ENCODE peak calls at places on chromosome 2, in five cellular contexts. One of them, this sample, is unnamed. For H3K36me3 and H3K4me1, the result is how much of the 10 kb centered on the place peaks cover.

GRCh38 chr2:158460632-158461297 is 4.0 kb downstream of the PKP4 start:
- DNase-seq in pancreas: no peak
- DNase-seq in endodermal cell: no peak
- DNase-seq in Peyer's patch: no peak
- DNase-seq in upper lobe of right lung: no peak
- DNase-seq in this sample: no peak

GRCh38 chr2:160574472-160575140 is 81.0 kb upstream of the RBMS1 start:
- DNase-seq in upper lobe of right lung: no peak
- DNase-seq in endodermal cell: no peak
- DNase-seq in pancreas: no peak
- DNase-seq in Peyer's patch: no peak
- DNase-seq in this sample: no peak

GRCh38 chr2:147845608-147846002 is 776 bp downstream of the ACVR2A start:
- DNase-seq in endodermal cell: no peak
- DNase-seq in pancreas: no peak
- DNase-seq in Peyer's patch: no peak
- DNase-seq in upper lobe of right lung: no peak
- DNase-seq in this sample: no peak

GRCh38 chr2:63035169-63035568 is 15.5 kb upstream of the OTX1 start:
- DNase-seq in endodermal cell: no peak
- DNase-seq in Peyer's patch: no peak
- DNase-seq in pancreas: no peak
- DNase-seq in upper lobe of right lung: no peak
- DNase-seq in this sample: no peak

GRCh38 chr2:221002101-221002500 is 570.0 kb downstream of the EPHA4 start:
- DNase-seq in endodermal cell: no peak
- DNase-seq in upper lobe of right lung: no peak
- DNase-seq in Peyer's patch: no peak
- DNase-seq in pancreas: no peak
- DNase-seq in this sample: no peak

GRCh38 chr2:218344755-218345417 is 11.8 kb upstream of the CATIP start:
- DNase-seq in Peyer's patch: no peak
- DNase-seq in endodermal cell: no peak
- DNase-seq in pancreas: no peak
- DNase-seq in upper lobe of right lung: no peak
- DNase-seq in this sample: no peak

GRCh38 chr2:68938938-68939337 is 13.8 kb downstream of the GKN2 start:
- DNase-seq in endodermal cell: no peak
- DNase-seq in pancreas: no peak
- DNase-seq in upper lobe of right lung: no peak
- DNase-seq in Peyer's patch: no peak
- DNase-seq in this sample: no peak

GRCh38 chr2:43766006-43766405 is 7.8 kb upstream of the DYNC2LI1 start:
- DNase-seq in endodermal cell: no peak
- DNase-seq in upper lobe of right lung: no peak
- DNase-seq in Peyer's patch: no peak
- DNase-seq in pancreas: no peak
- DNase-seq in this sample: no peak

GRCh38 chr2:46778516-46778915 is 137.1 kb downstream of the MCFD2 start:
- DNase-seq in pancreas: no peak
- DNase-seq in endodermal cell: peak
- DNase-seq in Peyer's patch: no peak
- DNase-seq in upper lobe of right lung: no peak
- DNase-seq in this sample: no peak

GRCh38 chr2:38245114-38245641 is 131.9 kb downstream of the ATL2 start:
- DNase-seq in upper lobe of right lung: no peak
- DNase-seq in endodermal cell: no peak
- DNase-seq in Peyer's patch: no peak
- DNase-seq in pancreas: no peak
- DNase-seq in this sample: no peak

GRCh38 chr2:53793261-53793660 is 6.4 kb downstream of the ERLEC1 start:
- DNase-seq in Peyer's patch: no peak
- DNase-seq in pancreas: no peak
- DNase-seq in endodermal cell: no peak
- DNase-seq in upper lobe of right lung: no peak
- DNase-seq in this sample: no peak

GRCh38 chr2:240898108-240898730 is 2.3 kb upstream of the MAB21L4 start:
- DNase-seq in endodermal cell: no peak
- DNase-seq in upper lobe of right lung: no peak
- DNase-seq in Peyer's patch: no peak
- DNase-seq in pancreas: no peak
- DNase-seq in this sample: no peak

GRCh38 chr2:47657886-47658577 is 124.9 kb upstream of the MSH6 start:
- DNase-seq in Peyer's patch: no peak
- DNase-seq in pancreas: no peak
- DNase-seq in upper lobe of right lung: no peak
- DNase-seq in endodermal cell: no peak
- DNase-seq in this sample: no peak

GRCh38 chr2:206443735-206444527 is 599 bp downstream of the ADAM23 start:
- DNase-seq in Peyer's patch: no peak
- DNase-seq in pancreas: no peak
- DNase-seq in upper lobe of right lung: no peak
- DNase-seq in endodermal cell: peak
- DNase-seq in this sample: no peak

GRCh38 chr2:240585681-240586197 is 795 bp upstream of the CAPN10 start:
- DNase-seq in endodermal cell: no peak
- DNase-seq in upper lobe of right lung: peak
- DNase-seq in Peyer's patch: no peak
- DNase-seq in pancreas: no peak
- DNase-seq in this sample: no peak

GRCh38 chr2:222242532-222242931 is 56.3 kb downstream of the PAX3 start:
- DNase-seq in endodermal cell: no peak
- DNase-seq in Peyer's patch: no peak
- DNase-seq in pancreas: no peak
- DNase-seq in upper lobe of right lung: no peak
- DNase-seq in this sample: no peak
- H3K36me3 ChIP-seq in endodermal cell: under half
- H3K36me3 ChIP-seq in Peyer's patch: under half
- H3K36me3 ChIP-seq in pancreas: under half
- H3K36me3 ChIP-seq in upper lobe of right lung: under half
- H3K36me3 ChIP-seq in this sample: under half

GRCh38 chr2:197209742-197210408 is 100.7 kb downstream of the ANKRD44 start:
- DNase-seq in upper lobe of right lung: peak
- DNase-seq in endodermal cell: peak
- DNase-seq in pancreas: no peak
- DNase-seq in Peyer's patch: no peak
- DNase-seq in this sample: no peak
- H3K4me1 ChIP-seq in upper lobe of right lung: half or more
- H3K4me1 ChIP-seq in endodermal cell: under half
- H3K4me1 ChIP-seq in pancreas: under half
- H3K4me1 ChIP-seq in Peyer's patch: under half
- H3K4me1 ChIP-seq in this sample: under half

GRCh38 chr2:176039375-176039774 is 37.3 kb upstream of the LNPK start:
- DNase-seq in upper lobe of right lung: no peak
- DNase-seq in endodermal cell: no peak
- DNase-seq in pancreas: no peak
- DNase-seq in Peyer's patch: no peak
- DNase-seq in this sample: no peak
- TF ChIP-seq CTCF in upper lobe of right lung: no peak
- TF ChIP-seq CTCF in endodermal cell: no peak
- TF ChIP-seq CTCF in pancreas: no peak
- TF ChIP-seq CTCF in Peyer's patch: no peak
- TF ChIP-seq CTCF in this sample: no peak

DNA sequence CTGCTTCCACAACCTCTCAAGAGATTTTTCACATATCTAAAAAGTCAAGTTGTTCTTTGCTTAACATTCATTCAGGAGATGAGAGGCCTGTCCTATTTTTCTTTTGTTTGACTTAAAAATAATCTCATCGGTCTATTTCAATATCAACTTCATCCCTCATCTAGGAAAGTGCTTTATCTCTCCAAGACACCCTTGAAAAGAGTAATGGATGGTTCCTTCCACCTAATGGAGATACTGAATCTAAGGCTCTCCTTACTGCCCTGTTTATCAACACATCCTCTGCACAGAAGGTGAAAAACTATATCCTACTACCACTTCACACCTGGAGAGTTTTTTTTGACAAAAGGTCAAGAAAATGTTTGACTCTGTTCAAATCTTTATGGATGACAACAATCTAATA is 2.4 kb downstream of the NFE2L2 start:
- DNase-seq in Peyer's patch: no peak
- DNase-seq in endodermal cell: no peak
- DNase-seq in upper lobe of right lung: no peak
- DNase-seq in pancreas: no peak
- DNase-seq in this sample: no peak
- H3K36me3 ChIP-seq in Peyer's patch: under half
- H3K36me3 ChIP-seq in endodermal cell: under half
- H3K36me3 ChIP-seq in upper lobe of right lung: under half
- H3K36me3 ChIP-seq in pancreas: under half
- H3K36me3 ChIP-seq in this sample: under half

GRCh38 chr2:101988541-101988940 is 3.2 kb upstream of the IL1R2 start:
- DNase-seq in upper lobe of right lung: no peak
- DNase-seq in pancreas: no peak
- DNase-seq in endodermal cell: no peak
- DNase-seq in Peyer's patch: no peak
- DNase-seq in this sample: no peak

GRCh38 chr2:101986386-101986785 is 5.4 kb upstream of the IL1R2 start:
- DNase-seq in upper lobe of right lung: no peak
- DNase-seq in endodermal cell: no peak
- DNase-seq in Peyer's patch: no peak
- DNase-seq in pancreas: no peak
- DNase-seq in this sample: no peak

GRCh38 chr2:101985793-101986164 is 6.0 kb upstream of the IL1R2 start:
- DNase-seq in pancreas: no peak
- DNase-seq in Peyer's patch: no peak
- DNase-seq in endodermal cell: no peak
- DNase-seq in upper lobe of right lung: no peak
- DNase-seq in this sample: no peak

GRCh38 chr2:101986804-101987740 is 4.7 kb upstream of the IL1R2 start:
- DNase-seq in Peyer's patch: peak
- DNase-seq in pancreas: no peak
- DNase-seq in endodermal cell: no peak
- DNase-seq in upper lobe of right lung: no peak
- DNase-seq in this sample: no peak

DNA sequence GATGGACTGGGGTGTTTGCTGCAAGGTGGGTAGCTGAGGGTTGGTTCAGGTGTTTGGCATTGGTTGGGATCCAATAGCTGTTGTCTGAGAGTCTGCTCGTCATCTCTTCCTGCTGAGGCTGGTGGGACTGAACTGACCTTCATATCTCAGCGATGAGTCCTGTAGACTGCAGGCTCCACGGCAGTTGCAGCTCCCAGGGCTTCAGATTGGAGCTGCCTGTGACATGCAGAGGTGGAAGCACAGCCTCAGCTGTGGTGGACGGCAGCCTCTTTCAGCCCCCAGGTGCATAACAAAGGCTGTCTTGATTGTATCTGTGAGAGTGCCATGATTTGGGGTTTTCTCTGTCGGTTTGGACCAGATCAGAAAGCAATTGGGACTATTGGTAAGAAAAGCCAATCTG is 3.9 kb upstream of the IL1R2 start:
- DNase-seq in Peyer's patch: no peak
- DNase-seq in pancreas: no peak
- DNase-seq in upper lobe of right lung: no peak
- DNase-seq in endodermal cell: no peak
- DNase-seq in this sample: no peak
- H3K4me1 ChIP-seq in Peyer's patch: under half
- H3K4me1 ChIP-seq in pancreas: under half
- H3K4me1 ChIP-seq in upper lobe of right lung: under half
- H3K4me1 ChIP-seq in endodermal cell: under half
- H3K4me1 ChIP-seq in this sample: under half

DNA sequence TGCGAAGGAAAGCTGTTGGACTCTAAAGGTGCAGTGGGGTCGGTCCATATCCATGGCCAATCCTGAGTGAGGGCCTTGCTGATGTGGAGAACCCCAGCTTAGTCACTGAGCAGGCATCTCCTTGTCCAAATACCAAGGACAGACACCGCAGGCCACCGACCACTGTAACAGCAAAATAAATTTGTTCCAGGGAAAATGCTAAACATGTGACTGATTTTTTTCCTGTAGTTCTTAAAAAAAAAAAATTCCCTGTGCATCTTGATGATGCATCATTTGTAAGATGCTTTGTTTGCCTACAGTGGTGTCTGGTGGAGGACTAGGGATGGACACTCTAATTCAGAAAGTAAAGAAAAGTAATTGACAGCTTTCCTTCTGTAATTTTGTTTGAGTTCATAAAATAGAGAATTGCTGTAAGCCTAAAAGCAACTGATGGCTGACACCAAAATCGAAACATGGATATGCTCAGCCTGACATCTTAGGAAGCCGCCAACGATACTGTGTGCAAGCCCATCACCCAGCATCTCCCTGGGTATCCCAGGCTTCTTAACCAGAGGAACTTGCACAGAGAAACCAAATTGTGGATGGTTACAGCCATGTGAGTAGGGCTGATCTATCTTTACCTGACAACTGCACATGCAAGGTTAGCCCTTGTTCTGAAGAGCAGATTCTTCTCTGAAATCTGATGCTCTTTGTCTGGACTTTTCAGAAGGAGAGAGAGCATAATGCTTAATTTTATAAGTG is 188.6 kb downstream of the ARL4C start:
- DNase-seq in upper lobe of right lung: no peak
- DNase-seq in endodermal cell: no peak
- DNase-seq in Peyer's patch: no peak
- DNase-seq in pancreas: no peak
- DNase-seq in this sample: no peak
- TF ChIP-seq CTCF in upper lobe of right lung: no peak
- TF ChIP-seq CTCF in endodermal cell: no peak
- TF ChIP-seq CTCF in Peyer's patch: no peak
- TF ChIP-seq CTCF in pancreas: no peak
- TF ChIP-seq CTCF in this sample: no peak